ENCODE peak calls at places on chromosomes 3 and 15, in eight cellular contexts. J is colonic mucosa, W is Caco-2, P is heart right ventricle, H is body of pancreas, T is GM06990, R is pancreas, E is right lobe of liver. M is an unnamed sample.

GRCh38 chr3:119643528-119643927 is 16.9 kb downstream of the POPDC2 start:
- DNase-seq in P (no peak), H (no peak), W (no peak), E (no peak), J (no peak), T (no peak), R (no peak), M (no peak)

GRCh38 chr3:81676706-81677456 is 84.6 kb downstream of the GBE1 start:
- DNase-seq in R (no peak), W (no peak), H (no peak), P (no peak), E (no peak), J (no peak), T (no peak), M (no peak)

GRCh38 chr15:89815769-89816168 is 1.1 kb upstream of the ANPEP start:
- DNase-seq in P (no peak), R (no peak), J (no peak), T (no peak), E (no peak), H (no peak), W (no peak), M (no peak)

GRCh38 chr3:57942872-57943283 is 65.3 kb upstream of the FLNB start:
- DNase-seq in J (peak; percentile 48), R (peak; percentile 64), E (no peak), W (no peak), T (no peak), P (peak; percentile 57), H (peak; percentile 87), M (peak; percentile 59)

GRCh38 chr15:48936666-48937065 is 27.1 kb downstream of the SHC4 start:
- DNase-seq in P (no peak), W (no peak), E (no peak), J (no peak), H (no peak), R (no peak), T (no peak), M (no peak)

GRCh38 chr3:23017800-23018199 is 185.3 kb upstream of the UBE2E2 start:
- DNase-seq in R (no peak), H (no peak), E (no peak), T (no peak), J (no peak), P (no peak), W (no peak), M (no peak)

GRCh38 chr15:47410243-47410642 is 307.1 kb upstream of the SEMA6D start:
- DNase-seq in J (no peak), R (no peak), E (no peak), P (no peak), H (no peak), W (no peak), T (no peak), M (no peak)

GRCh38 chr3:46900356-46900755 is 22.8 kb downstream of the PTH1R start:
- DNase-seq in W (no peak), H (no peak), E (peak; percentile 4), P (no peak), T (no peak), J (no peak), R (peak; percentile 17), M (no peak)

GRCh38 chr15:66654718-66655375 is 47.2 kb upstream of the SMAD6 start:
- DNase-seq in P (peak; percentile 45), H (no peak), R (no peak), E (peak; percentile 58), T (no peak), W (no peak), J (no peak), M (no peak)

GRCh38 chr3:88101142-88101541 is 42.1 kb downstream of the ZNF654 start:
- DNase-seq in W (no peak), J (no peak), E (no peak), T (no peak), H (no peak), P (no peak), R (no peak), M (no peak)

GRCh38 chr15:68285243-68285980 is 7.9 kb downstream of the FEM1B start:
- DNase-seq in P (no peak), J (no peak), E (no peak), H (no peak), T (no peak), R (no peak), W (peak; percentile 39), M (no peak)

GRCh38 chr3:69288161-69288895 is 97.6 kb downstream of the FRMD4B start:
- DNase-seq in J (no peak), R (no peak), W (peak; percentile 42), H (no peak), T (peak; percentile 55), P (no peak), E (no peak), M (no peak)

GRCh38 chr3:51434746-51435323 is 43.8 kb downstream of the RBM15B start:
- DNase-seq in H (peak; percentile 55), P (peak; percentile 37), T (no peak), J (peak; percentile 47), E (no peak), W (peak; percentile 48), R (no peak), M (peak; percentile 44)

GRCh38 chr3:11749486-11749885 is 97.2 kb downstream of the TAMM41 start:
- DNase-seq in T (no peak), P (no peak), H (no peak), J (no peak), E (no peak), R (no peak), W (no peak), M (no peak)

GRCh38 chr15:35115155-35115725 is 30.1 kb upstream of the NANOGP8 start:
- DNase-seq in P (no peak), W (no peak), T (no peak), E (peak; percentile 37), H (no peak), J (no peak), R (no peak), M (no peak)

GRCh38 chr3:169847896-169848295 is 21.8 kb downstream of the LRRC31 start:
- DNase-seq in R (no peak), E (no peak), H (no peak), P (no peak), T (no peak), J (peak; percentile 70), W (no peak), M (peak; percentile 50)

GRCh38 chr3:23889950-23890349 is 26.8 kb downstream of the NKIRAS1 start:
- DNase-seq in J (no peak), P (no peak), W (no peak), E (no peak), H (no peak), R (no peak), T (no peak), M (no peak)

GRCh38 chr3:60696559-60697125 is 554.6 kb downstream of the FHIT start:
- DNase-seq in R (no peak), W (no peak), P (no peak), J (no peak), E (no peak), T (no peak), H (no peak), M (no peak)

GRCh38 chr15:40244961-40245523 is 6.2 kb downstream of the PAK6 start:
- DNase-seq in W (peak; percentile 83), R (no peak), T (no peak), E (peak; percentile 10), J (no peak), P (no peak), H (peak; percentile 56), M (peak; percentile 5)

GRCh38 chr15:59941612-59942011 is 62.5 kb upstream of the FOXB1 start:
- DNase-seq in T (no peak), R (no peak), E (no peak), W (no peak), P (no peak), H (no peak), J (no peak), M (no peak)

GRCh38 chr3:48693826-48694225 is 8.1 kb upstream of the NCKIPSD start:
- DNase-seq in P (no peak), H (no peak), T (no peak), E (no peak), R (no peak), W (no peak), J (no peak), M (no peak)

GRCh38 chr3:48694610-48695051 is 8.9 kb upstream of the NCKIPSD start:
- DNase-seq in W (no peak), T (no peak), E (peak; percentile 64), H (peak; percentile 63), P (peak; percentile 78), J (peak; percentile 60), R (no peak), M (peak; percentile 65)

GRCh38 chr3:48692551-48692950 is 6.8 kb upstream of the NCKIPSD start:
- DNase-seq in T (no peak), H (no peak), P (no peak), E (no peak), W (no peak), J (no peak), R (no peak), M (no peak)

GRCh38 chr3:48696156-48696555 is 10.4 kb upstream of the NCKIPSD start:
- DNase-seq in R (no peak), T (no peak), E (no peak), H (no peak), W (no peak), J (no peak), P (no peak), M (no peak)

GRCh38 chr3:48695113-48695753 is 9.5 kb upstream of the NCKIPSD start:
- DNase-seq in H (no peak), T (no peak), P (peak; percentile 62), J (peak; percentile 54), W (no peak), R (no peak), E (no peak), M (peak; percentile 56)
- H3K4me3 ChIP-seq in H (no peak overlapping the region), T (no peak overlapping the region), P (peak overlapping the region; percentile 44), J (no peak overlapping the region), W (no peak overlapping the region), R (no peak overlapping the region), E (no peak overlapping the region), M (peak overlapping the region; percentile 11)

DNA sequence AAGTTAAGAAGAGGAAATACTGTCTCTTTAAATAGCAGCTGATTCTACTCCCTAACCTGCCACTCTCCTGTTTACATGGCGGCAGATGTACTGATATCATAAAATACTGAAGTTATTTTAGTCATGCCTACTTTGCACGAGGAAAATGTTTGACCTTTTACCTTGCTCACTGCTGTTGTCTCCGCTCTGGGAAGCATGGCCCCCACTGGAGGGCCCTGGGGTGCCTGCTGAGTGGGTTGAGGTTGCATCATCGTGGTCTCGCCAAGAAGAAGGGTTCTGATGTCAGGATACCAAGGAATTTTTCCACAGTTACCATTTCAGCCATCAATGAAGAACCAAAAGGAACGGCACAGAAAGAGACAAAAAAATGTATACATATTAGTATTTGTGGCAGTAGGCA is 16.7 kb downstream of the MEIS2 start:
- DNase-seq in J (no peak), H (no peak), P (no peak), T (no peak), R (no peak), E (no peak), W (no peak), M (no peak)
- H3K36me3 ChIP-seq in J (no peaks in the 10 kb centered on the region), H (peaks cover 2% of the 10 kb centered on the region), P (peaks cover 9% of the 10 kb centered on the region), T (peaks cover 2% of the 10 kb centered on the region), R (no peaks in the 10 kb centered on the region), E (peaks cover 7% of the 10 kb centered on the region), W (no peaks in the 10 kb centered on the region), M (no peaks in the 10 kb centered on the region)

GRCh38 chr15:50108446-50108845 is 10.6 kb downstream of the ATP8B4 start:
- DNase-seq in T (no peak), H (no peak), P (no peak), J (no peak), E (no peak), R (no peak), W (no peak), M (no peak)
- TF ChIP-seq CTCF in T (no peak), H (no peak), P (no peak), J (no peak), E (no peak), R (no peak), W (no peak), M (no peak)

GRCh38 chr3:159852821-159853505 is 135.7 kb upstream of the IL12A start:
- DNase-seq in H (peak; percentile 27), T (no peak), P (peak; percentile 77), J (no peak), E (peak; percentile 34), W (no peak), R (peak; percentile 41), M (no peak)
- H3K4me3 ChIP-seq in H (no peak overlapping the region), T (no peak overlapping the region), P (peak overlapping the region; percentile 25), J (no peak overlapping the region), E (no peak overlapping the region), W (no peak overlapping the region), R (no peak overlapping the region), M (peak overlapping the region; percentile 9)